ENCODE peak calls at places on chromosomes 13 and 19, in four cellular contexts. V is CD8-positive, alpha-beta T cell; Q is cardiac fibroblast; M is neural crest cell. E is an unnamed sample.

GRCh38 chr13:67735651-67736050 is 505.5 kb upstream of the PCDH9 start:
- DNase-seq in Q (no peak), M (no peak), V (no peak), E (no peak)

GRCh38 chr13:110860986-110861385 is 53.9 kb downstream of the ANKRD10 start:
- DNase-seq in V (no peak), M (no peak), Q (no peak), E (no peak)

GRCh38 chr13:83929147-83929546 is 46.9 kb upstream of the SLITRK1 start:
- DNase-seq in V (no peak), Q (no peak), M (no peak), E (no peak)

GRCh38 chr13:55199132-55199531 is 1941.6 kb upstream of the PRR20A start:
- DNase-seq in Q (no peak), M (no peak), V (no peak), E (no peak)

GRCh38 chr13:98458431-98458830 is 118.5 kb downstream of the STK24 start:
- DNase-seq in M (no peak), Q (no peak), V (no peak), E (no peak)

GRCh38 chr13:113518080-113518803 is 27.7 kb upstream of the DCUN1D2 start:
- DNase-seq in M (no peak), V (no peak), Q (no peak), E (no peak)

GRCh38 chr19:4910594-4911273 is 1.4 kb downstream of the UHRF1 start:
- DNase-seq in M (peak; percentile 20), Q (peak; percentile 73), V (no peak), E (peak; percentile 54)

GRCh38 chr19:21698215-21698614 is 69.2 kb downstream of the ZNF100 start:
- DNase-seq in Q (peak; percentile 42), M (no peak), V (no peak), E (no peak)

GRCh38 chr19:40467007-40467565 is 285 bp downstream of the SPTBN4 start:
- DNase-seq in M (no peak), Q (no peak), V (no peak), E (peak; percentile 49)

GRCh38 chr13:49303533-49304252 is 56.0 kb downstream of the CDADC1 start:
- DNase-seq in M (no peak), V (no peak), Q (no peak), E (no peak)

GRCh38 chr13:67148219-67148583 is 81.9 kb downstream of the PCDH9 start:
- DNase-seq in M (no peak), V (no peak), Q (peak; percentile 80), E (no peak)

GRCh38 chr13:75760182-75760981 is 124.3 kb downstream of the LMO7 start:
- DNase-seq in Q (peak; percentile 25), V (peak; percentile 10), M (no peak), E (peak; percentile 33)

GRCh38 chr19:41352609-41353465 is 885 bp downstream of the TGFB1 start:
- DNase-seq in Q (peak; percentile 56), M (peak; percentile 40), V (peak; percentile 81), E (peak; percentile 88)

GRCh38 chr13:27830010-27830409 is 37.7 kb downstream of the GSX1 start:
- DNase-seq in M (peak; percentile 67), Q (peak; percentile 27), V (peak; percentile 68), E (peak; percentile 82)

GRCh38 chr13:51534075-51534817 is 50.0 kb upstream of the WDFY2 start:
- DNase-seq in M (no peak), V (peak; percentile 22), Q (peak; percentile 52), E (peak; percentile 10)

GRCh38 chr19:610801-611505 is 21.3 kb downstream of the HCN2 start:
- DNase-seq in M (no peak), Q (peak; percentile 83), V (peak; percentile 58), E (peak; percentile 87)

GRCh38 chr13:109804654-109805053 is 18.3 kb upstream of the IRS2 start:
- DNase-seq in V (no peak), Q (no peak), M (no peak), E (no peak)

GRCh38 chr13:30718661-30719520 is 16.5 kb upstream of the ALOX5AP start:
- DNase-seq in M (no peak), V (no peak), Q (peak; percentile 95), E (no peak)

GRCh38 chr13:39578821-39579291 is 24.1 kb downstream of the LHFPL6 start:
- DNase-seq in Q (no peak), M (no peak), V (no peak), E (no peak)

GRCh38 chr13:111177081-111177711 is 62.1 kb downstream of the ARHGEF7 start:
- DNase-seq in M (no peak), V (peak; percentile 72), Q (peak; percentile 91), E (no peak)

GRCh38 chr13:102049853-102050252 is 352.0 kb downstream of the FGF14 start:
- DNase-seq in Q (no peak), M (no peak), V (no peak), E (no peak)

GRCh38 chr19:34269968-34270621 is 15.7 kb downstream of the GARRE1 start:
- DNase-seq in M (no peak), V (peak; percentile 71), Q (peak; percentile 90), E (peak; percentile 66)

GRCh38 chr19:6503407-6504201 is 1.5 kb upstream of the TUBB4A start:
- DNase-seq in M (no peak), V (no peak), Q (no peak), E (peak; percentile 7)

GRCh38 chr19:41998246-41999020 is 4.4 kb upstream of the ATP1A3 start:
- DNase-seq in V (peak; percentile 28), M (peak; percentile 72), Q (peak; percentile 47), E (peak; percentile 84)

GRCh38 chr19:40223135-40223822 is 3.2 kb downstream of the CCNP start:
- DNase-seq in Q (no peak), V (peak; percentile 45), M (no peak), E (no peak)

GRCh38 chr13:49604570-49604969 is 19.2 kb upstream of the RCBTB1 start:
- DNase-seq in M (no peak), V (no peak), Q (no peak), E (no peak)

GRCh38 chr19:45476349-45476717 is 8.5 kb downstream of the FOSB start:
- DNase-seq in M (no peak), V (no peak), Q (no peak), E (no peak)

GRCh38 chr13:74129500-74130144 is 4.6 kb downstream of the KLF12 start:
- DNase-seq in M (no peak), Q (peak; percentile 22), V (peak; percentile 26), E (no peak)

GRCh38 chr19:55647732-55648656 is at the start of gene CCDC106:
- DNase-seq in M (peak; percentile 62), V (peak; percentile 49), Q (peak; percentile 60), E (peak; percentile 74)

GRCh38 chr19:801030-801860 is 4.0 kb downstream of the PTBP1 start:
- DNase-seq in Q (peak; percentile 58), V (peak; percentile 17), M (no peak), E (no peak)

GRCh38 chr13:31209172-31209818 is 9.5 kb downstream of the B3GLCT start:
- DNase-seq in M (no peak), Q (peak; percentile 48), V (no peak), E (no peak)

GRCh38 chr19:18831524-18832330 is at the start of gene UPF1:
- DNase-seq in Q (peak; percentile 89), V (peak; percentile 95), M (peak; percentile 93), E (peak; percentile 97)
- TF ChIP-seq CTCF in Q (no peak), V (no peak), M (peak; percentile 26), E (no peak)

GRCh38 chr13:41386206-41386605 is 71.1 kb upstream of the RGCC start:
- DNase-seq in M (no peak), V (no peak), Q (no peak), E (no peak)

GRCh38 chr13:41388143-41388881 is 69.0 kb upstream of the RGCC start:
- DNase-seq in M (no peak), Q (no peak), V (no peak), E (no peak)

GRCh38 chr13:41389580-41389979 is 67.8 kb upstream of the RGCC start:
- DNase-seq in M (no peak), V (no peak), Q (no peak), E (no peak)

GRCh38 chr13:41383400-41383799 is 72.3 kb downstream of the NAA16 start:
- DNase-seq in M (no peak), V (no peak), Q (peak; percentile 46), E (no peak)

DNA sequence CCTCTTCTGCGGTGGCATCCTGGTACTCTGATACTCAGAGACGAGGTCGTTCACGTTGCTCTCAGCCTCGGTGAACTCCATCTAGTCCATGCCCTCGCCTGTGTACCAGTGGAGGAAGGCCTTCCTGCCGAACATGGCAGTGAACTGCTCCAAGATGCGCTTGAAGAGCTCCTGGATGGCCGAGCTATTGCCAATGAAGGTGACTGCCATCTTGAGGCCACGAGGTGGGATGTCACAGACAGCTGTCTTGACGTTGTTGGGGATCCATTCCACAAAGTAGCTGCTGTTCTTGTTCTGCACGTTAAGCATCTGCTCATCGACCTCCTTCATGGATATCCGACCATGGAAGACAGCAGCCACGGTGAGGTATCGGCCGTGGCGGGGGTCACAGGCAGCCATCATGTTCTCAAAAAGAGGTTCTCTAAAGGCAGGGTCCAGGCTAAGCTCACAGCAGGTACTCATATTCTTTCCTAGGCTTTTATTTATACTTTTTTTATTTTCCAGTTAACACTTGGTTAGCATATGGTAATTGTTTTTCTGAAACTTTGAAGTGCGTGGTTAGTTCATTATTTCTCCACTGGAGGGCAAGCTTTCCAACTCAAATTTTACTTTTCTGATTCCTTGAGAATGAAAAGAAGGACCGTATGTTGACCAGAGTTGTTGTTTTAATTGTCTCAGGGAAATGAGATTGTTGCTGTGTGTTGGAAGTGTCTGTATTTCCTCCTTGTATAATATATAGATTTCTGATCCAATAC is 72.4 kb upstream of the RGCC start:
- DNase-seq in Q (peak; percentile 44), V (no peak), M (no peak), E (no peak)
- TF ChIP-seq CTCF in Q (peak; percentile 48), V (peak; percentile 19), M (peak; percentile 63), E (peak; percentile 3)

GRCh38 chr19:43759515-43759914 is 4.8 kb upstream of the SMG9 start:
- DNase-seq in V (no peak), Q (peak; percentile 90), M (no peak), E (no peak)
- TF ChIP-seq CTCF in V (no peak), Q (peak; percentile 77), M (peak; percentile 53), E (no peak)

GRCh38 chr13:20114066-20114465 is 46.8 kb downstream of the GJA3 start:
- DNase-seq in V (no peak), M (no peak), Q (no peak), E (no peak)

GRCh38 chr13:20119960-20120359 is 40.9 kb downstream of the GJA3 start:
- DNase-seq in M (no peak), V (no peak), Q (no peak), E (no peak)

GRCh38 chr13:20116213-20116612 is 44.6 kb downstream of the GJA3 start:
- DNase-seq in V (no peak), Q (no peak), M (no peak), E (no peak)

GRCh38 chr13:20121154-20121515 is 39.7 kb downstream of the GJA3 start:
- DNase-seq in Q (no peak), V (no peak), M (no peak), E (no peak)

DNA sequence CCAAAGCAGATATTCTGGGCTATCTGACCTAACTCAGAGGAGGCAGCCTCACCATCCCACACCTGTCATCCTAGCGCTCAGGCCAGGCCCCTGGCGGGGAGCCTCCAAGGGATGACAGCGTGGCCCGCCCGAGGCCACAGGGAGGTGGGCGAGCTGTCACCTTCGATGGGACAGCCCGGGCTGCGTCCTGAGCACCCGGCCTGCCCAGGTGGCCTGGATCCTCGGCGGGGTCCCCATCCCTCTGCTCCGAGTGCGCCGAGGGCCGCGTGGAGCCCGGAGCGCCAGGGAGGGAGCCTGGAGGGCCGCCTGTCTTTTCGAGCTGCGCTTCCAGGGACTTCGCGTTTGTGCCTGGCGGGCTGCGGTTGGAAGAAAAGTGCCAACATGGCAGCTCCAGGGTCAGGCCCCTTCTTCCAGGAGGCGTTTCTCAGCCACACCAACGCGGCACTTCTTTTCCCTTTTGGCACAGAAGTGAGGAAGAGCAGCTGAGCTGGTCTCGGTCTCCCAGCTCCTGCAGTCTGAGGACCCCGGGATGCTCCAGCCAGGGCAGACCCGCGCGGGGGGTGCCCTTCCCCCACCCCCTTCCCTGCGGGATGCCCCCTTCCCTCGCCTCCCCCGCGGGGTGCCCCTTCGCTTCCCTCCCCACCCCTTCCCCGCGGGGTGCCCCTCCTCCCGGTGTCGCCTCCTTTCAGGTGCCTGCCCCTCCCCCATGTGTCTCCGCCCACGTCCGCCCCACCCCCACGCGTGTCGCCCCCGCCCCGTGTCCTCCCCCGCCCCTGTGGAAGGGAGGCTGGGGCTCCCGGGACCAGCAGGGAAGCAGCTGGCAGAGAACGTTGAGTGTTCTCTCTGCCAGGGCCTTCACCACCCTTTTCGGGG is 42.3 kb downstream of the GJA3 start:
- DNase-seq in Q (peak; percentile 36), V (peak; percentile 53), M (peak; percentile 23), E (peak; percentile 49)
- TF ChIP-seq CTCF in Q (no peak), V (no peak), M (peak; percentile 58), E (peak; percentile 5)